ENCODE peak calls at places on chromosomes 7 and 10, in nine cellular contexts. W is esophagus squamous epithelium, I is HCT116, F is ovary, R is K562, M is breast epithelium, A is transverse colon, Z is lower leg skin, V is A549. P is an unnamed sample.

GRCh38 chr7:83941300-83941699 is 253.3 kb downstream of the SEMA3A start:
- DNase-seq in F (no peak), R (no peak), V (no peak), Z (no peak), I (no peak), M (no peak), A (no peak), W (no peak), P (no peak)

GRCh38 chr10:100970914-100971811 is 1.9 kb downstream of the SEMA4G start:
- DNase-seq in M (no peak), A (peak; percentile 81), F (no peak), V (peak; percentile 48), Z (no peak), W (no peak), I (no peak), R (no peak), P (no peak)

GRCh38 chr7:30437823-30438574 is 40.6 kb downstream of the NOD1 start:
- DNase-seq in M (no peak), R (no peak), I (no peak), A (no peak), F (no peak), Z (no peak), V (no peak), W (no peak), P (no peak)

GRCh38 chr10:115572740-115573455 is 479.7 kb downstream of the ATRNL1 start:
- DNase-seq in V (peak; percentile 13), M (no peak), A (no peak), Z (no peak), W (no peak), F (no peak), R (no peak), I (peak; percentile 7), P (no peak)

GRCh38 chr10:11153766-11154165 is 136.1 kb downstream of the CELF2 start:
- DNase-seq in W (no peak), I (no peak), Z (no peak), R (no peak), A (no peak), F (no peak), M (no peak), V (no peak), P (no peak)

GRCh38 chr7:20330176-20330796 is 414 bp upstream of the ITGB8 start:
- DNase-seq in W (peak; percentile 17), R (peak; percentile 52), V (peak; percentile 71), F (peak; percentile 84), I (no peak), M (peak; percentile 89), A (peak; percentile 83), Z (peak; percentile 82), P (peak; percentile 41)

GRCh38 chr10:110411047-110411410 is 86.7 kb upstream of the DUSP5 start:
- DNase-seq in I (peak; percentile 78), M (no peak), A (no peak), V (peak; percentile 67), Z (no peak), W (no peak), F (no peak), R (no peak), P (no peak)

GRCh38 chr7:108404509-108405435 is 51.5 kb downstream of the NRCAM start:
- DNase-seq in I (no peak), V (no peak), F (no peak), W (no peak), Z (no peak), R (no peak), A (no peak), M (no peak), P (no peak)

GRCh38 chr7:27586825-27587224 is 75.9 kb downstream of the HIBADH start:
- DNase-seq in F (no peak), I (no peak), M (no peak), A (peak; percentile 49), Z (no peak), V (no peak), W (no peak), R (no peak), P (no peak)

GRCh38 chr10:73910401-73910763 is 550 bp upstream of the PLAU start:
- DNase-seq in R (peak; percentile 43), A (no peak), F (no peak), Z (no peak), M (no peak), V (peak; percentile 48), I (no peak), W (no peak), P (no peak)

GRCh38 chr10:5927306-5927705 is 37.3 kb downstream of the FBH1 start:
- DNase-seq in Z (no peak), A (no peak), I (no peak), M (no peak), R (no peak), F (no peak), V (no peak), W (no peak), P (no peak)

GRCh38 chr7:43148161-43148731 is 35.8 kb downstream of the HECW1 start:
- DNase-seq in W (no peak), M (no peak), I (no peak), F (no peak), R (no peak), V (no peak), A (no peak), Z (no peak), P (no peak)

GRCh38 chr10:133614830-133615580 is 11.6 kb downstream of the FRG2B start:
- DNase-seq in V (no peak), M (no peak), W (no peak), R (no peak), F (no peak), A (peak; percentile 27), I (no peak), Z (no peak), P (no peak)

GRCh38 chr7:139066315-139066714 is 30.5 kb upstream of the ZC3HAV1L start:
- DNase-seq in V (no peak), R (no peak), M (no peak), W (no peak), A (no peak), F (no peak), Z (no peak), I (no peak), P (no peak)
- TF ChIP-seq POLR2A in V (no peak), R (no peak), M (no peak), W (no peak), A (no peak), F (no peak), Z (no peak), I (no peak), P (no peak)

GRCh38 chr7:98617051-98617959 is at the start of gene NPTX2:
- DNase-seq in W (no peak), Z (no peak), A (peak; percentile 18), V (no peak), I (no peak), M (no peak), F (no peak), R (no peak), P (peak; percentile 36)
- TF ChIP-seq POLR2A in W (peak; percentile 30), Z (no peak), A (no peak), V (no peak), I (no peak), M (no peak), F (no peak), R (no peak), P (no peak)

DNA sequence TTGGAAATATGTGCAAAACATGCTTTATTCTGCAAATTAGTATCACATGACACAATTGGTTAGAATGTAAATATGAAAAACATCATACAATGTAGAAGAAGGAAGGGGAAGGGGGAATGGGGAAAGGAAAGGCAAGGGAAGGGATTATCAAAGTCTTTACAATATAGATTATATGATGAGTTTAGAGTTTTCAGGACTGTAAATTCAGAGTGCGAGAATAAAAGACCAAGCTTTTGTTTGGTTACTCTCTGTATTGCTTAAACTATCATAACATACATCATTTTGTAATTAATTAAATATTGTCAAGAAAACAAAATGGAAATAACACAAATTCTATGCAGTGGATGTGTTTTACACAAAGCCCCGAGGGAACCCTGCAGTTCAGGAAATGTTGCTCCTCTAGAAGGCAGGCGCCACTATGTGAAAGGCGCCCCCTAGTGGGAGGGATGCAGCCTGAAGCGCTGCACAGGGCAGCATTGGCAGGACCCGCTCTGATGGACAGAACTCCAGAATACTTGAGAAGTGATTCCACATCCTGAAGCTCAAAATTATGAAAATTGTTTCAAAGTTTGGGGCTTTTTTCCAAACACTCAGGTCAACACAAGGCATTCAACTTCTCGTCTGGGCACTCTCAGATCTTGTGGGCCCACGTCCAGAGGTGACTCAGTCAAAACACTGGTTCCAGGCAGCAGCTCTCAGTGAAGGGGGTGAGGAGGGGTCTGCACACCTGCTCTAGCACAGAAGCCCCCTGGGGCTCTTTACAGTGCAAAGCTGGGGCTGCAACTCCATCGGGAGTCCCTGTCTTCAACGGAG is 31.6 kb upstream of the TMEM254 start:
- DNase-seq in V (peak; percentile 63), M (peak; percentile 73), Z (peak; percentile 61), R (peak; percentile 86), A (peak; percentile 79), W (no peak), F (peak; percentile 30), I (peak; percentile 43), P (peak; percentile 63)
- TF ChIP-seq POLR2A in V (no peak), M (no peak), Z (no peak), R (no peak), A (no peak), W (no peak), F (no peak), I (no peak), P (no peak)

GRCh38 chr10:12332572-12333381 is 16.6 kb upstream of the CAMK1D start:
- DNase-seq in I (no peak), V (peak; percentile 62), M (no peak), A (no peak), W (no peak), F (no peak), Z (no peak), R (no peak), P (peak; percentile 12)

GRCh38 chr10:12337973-12338372 is 11.4 kb upstream of the CAMK1D start:
- DNase-seq in W (no peak), I (no peak), V (no peak), A (no peak), F (no peak), Z (no peak), M (no peak), R (no peak), P (no peak)

GRCh38 chr10:12337407-12337806 is 11.9 kb upstream of the CAMK1D start:
- DNase-seq in A (no peak), I (no peak), M (no peak), Z (no peak), V (no peak), F (no peak), W (no peak), R (no peak), P (no peak)

GRCh38 chr10:12334186-12334530 is 15.2 kb upstream of the CAMK1D start:
- DNase-seq in Z (no peak), F (no peak), W (no peak), M (no peak), R (no peak), V (no peak), A (no peak), I (no peak), P (no peak)

DNA sequence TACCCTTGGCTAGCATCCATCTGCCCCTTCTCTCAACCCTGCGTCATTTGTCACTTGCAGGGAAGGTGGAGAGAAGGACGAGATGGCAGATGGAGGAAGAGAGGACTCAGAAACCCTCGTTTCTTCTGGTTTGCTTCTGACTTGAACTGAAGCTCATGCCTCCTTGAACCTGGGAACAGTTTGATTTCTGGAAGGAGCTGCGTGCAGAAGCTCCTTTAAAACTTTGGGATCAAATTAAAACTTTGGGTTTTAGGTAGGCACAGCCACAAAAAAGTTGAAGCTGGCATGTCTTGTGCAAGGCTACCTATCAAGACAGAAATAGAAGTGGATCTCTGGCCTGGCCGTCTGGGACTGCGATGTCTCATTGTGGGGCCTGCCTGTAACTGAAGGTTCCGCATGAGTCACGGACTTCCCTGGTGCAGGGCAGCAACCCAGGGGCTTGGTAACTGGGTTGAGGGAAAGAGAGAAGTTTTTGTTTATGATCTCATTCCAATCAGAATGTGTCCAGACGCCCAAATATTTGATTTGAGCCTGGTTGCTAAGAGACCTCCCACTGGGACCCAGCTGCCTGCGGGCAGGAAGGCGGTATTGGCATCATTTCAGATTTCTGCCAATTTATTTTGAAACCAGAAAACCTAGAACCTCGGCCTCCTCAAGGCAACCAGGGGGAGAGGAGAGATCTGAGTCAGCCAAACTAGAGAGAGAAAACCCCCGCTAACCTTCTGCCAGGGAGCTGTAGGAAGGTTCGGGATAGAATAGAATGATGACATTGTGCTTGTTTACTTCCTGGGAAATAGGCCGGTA is 15.8 kb upstream of the CAMK1D start:
- DNase-seq in W (no peak), A (peak; percentile 51), I (peak; percentile 78), R (no peak), M (peak; percentile 78), F (peak; percentile 27), V (peak; percentile 98), Z (peak; percentile 71), P (peak; percentile 15)
- TF ChIP-seq POLR2A in W (no peak), A (no peak), I (no peak), R (no peak), M (no peak), F (no peak), V (no peak), Z (no peak), P (no peak)